ENCODE peak calls at places on chromosomes 13 and 19, in five cellular contexts. K, R, B, O and I are unnamed samples.

GRCh38 chr13:51795419-51795818 is 8.5 kb downstream of the DHRS12 start:
- ATAC-seq in R (no peak), O (no peak), K (no peak), B (no peak), I (no peak)

GRCh38 chr13:75798353-75799245 is 162.5 kb downstream of the LMO7 start:
- ATAC-seq in R (peak; percentile 85), O (no peak), B (no peak), K (peak; percentile 83), I (no peak)

GRCh38 chr13:60873116-60873515 is 476.1 kb downstream of the TDRD3 start:
- ATAC-seq in R (no peak), O (no peak), K (no peak), B (no peak), I (no peak)

GRCh38 chr19:29514525-29515232 is 11.1 kb upstream of the VSTM2B start:
- ATAC-seq in B (no peak), R (peak; percentile 85), K (peak; percentile 45), O (peak; percentile 74), I (peak; percentile 59)

GRCh38 chr19:38908854-38909253 is 3.1 kb downstream of the CCER2 start:
- ATAC-seq in O (no peak), K (no peak), R (peak; percentile 22), B (no peak), I (no peak)

GRCh38 chr13:40221460-40222201 is 444.8 kb downstream of the FOXO1 start:
- ATAC-seq in B (peak; percentile 81), R (peak; percentile 71), K (peak; percentile 21), O (peak; percentile 68), I (no peak)

GRCh38 chr13:30963794-30964193 is 31.3 kb downstream of the TEX26 start:
- ATAC-seq in B (no peak), O (no peak), K (peak; percentile 67), R (no peak), I (no peak)

GRCh38 chr13:36680918-36681317 is 7.1 kb downstream of the SERTM1 start:
- ATAC-seq in B (no peak), O (no peak), K (no peak), R (no peak), I (no peak)

GRCh38 chr13:32446778-32447465 is 19.0 kb upstream of the N4BP2L1 start:
- ATAC-seq in O (no peak), K (no peak), B (no peak), R (no peak), I (no peak)